ENCODE peak calls at places on chromosomes 1 and 21, in seven cellular contexts. F is activated CD8-positive, alpha-beta T cell treated with anti-CD3 and anti-CD28 coated beads for 36 hours; S is LNCaP clone FGC; I is ovary; H is astrocyte of the spinal cord; R is uterus; G is AG04449. Q is an unnamed sample.

GRCh38 chr1:74586253-74586897 is 74.0 kb upstream of the LRRC53 start:
- DNase-seq in F (no peak), S (no peak), I (no peak), H (peak), R (no peak), G (no peak), Q (no peak)

GRCh38 chr1:174265273-174265672 is 106.0 kb downstream of the RABGAP1L start:
- DNase-seq in F (no peak), S (no peak), I (no peak), H (no peak), R (no peak), G (no peak), Q (no peak)

GRCh38 chr1:116538527-116538926 is 32.3 kb downstream of the CD58 start:
- DNase-seq in F (peak), S (no peak), I (no peak), H (peak), R (no peak), G (no peak), Q (peak)

GRCh38 chr21:40129809-40130208 is 262.6 kb downstream of the PCP4 start:
- DNase-seq in F (no peak), S (no peak), I (no peak), H (no peak), R (no peak), G (no peak), Q (no peak)

GRCh38 chr1:47257224-47257623 is 25.2 kb upstream of the TAL1 start:
- DNase-seq in F (no peak), S (no peak), I (no peak), H (no peak), R (no peak), G (no peak), Q (no peak)

GRCh38 chr1:225987491-225988316 is 11.4 kb downstream of the SDE2 start:
- DNase-seq in F (no peak), S (no peak), I (no peak), H (peak), R (no peak), G (no peak), Q (no peak)

GRCh38 chr1:112114540-112114939 is 125.1 kb upstream of the KCND3 start:
- DNase-seq in F (peak), S (no peak), I (no peak), H (no peak), R (no peak), G (no peak), Q (no peak)

GRCh38 chr1:41387667-41388091 is 26.4 kb downstream of the FOXO6 start:
- DNase-seq in F (no peak), S (peak), I (peak), H (peak), R (peak), G (no peak), Q (no peak)

GRCh38 chr1:116873680-116874271 is 35.9 kb upstream of the PTGFRN start:
- DNase-seq in F (peak), S (no peak), I (no peak), H (peak), R (no peak), G (no peak), Q (no peak)

GRCh38 chr1:152034654-152035405 is 2.0 kb downstream of the S100A11 start:
- DNase-seq in F (peak), S (peak), I (no peak), H (peak), R (peak), G (no peak), Q (peak)

GRCh38 chr1:183070923-183071618 is 47.9 kb downstream of the LAMC1 start:
- DNase-seq in F (peak), S (no peak), I (no peak), H (peak), R (no peak), G (peak), Q (peak)

GRCh38 chr21:39685236-39685635 is 59.7 kb upstream of the IGSF5 start:
- DNase-seq in F (no peak), S (no peak), I (no peak), H (no peak), R (no peak), G (no peak), Q (no peak)

GRCh38 chr1:236155841-236156503 is 13.6 kb downstream of the GPR137B start:
- DNase-seq in F (no peak), S (no peak), I (no peak), H (no peak), R (no peak), G (no peak), Q (no peak)

GRCh38 chr1:52707927-52708655 is 9.9 kb upstream of the COA7 start:
- DNase-seq in F (no peak), S (no peak), I (no peak), H (peak), R (no peak), G (peak), Q (no peak)

GRCh38 chr1:10451286-10451685 is 1.5 kb downstream of the CORT start:
- DNase-seq in F (no peak), S (no peak), I (no peak), H (peak), R (no peak), G (no peak), Q (no peak)

GRCh38 chr1:42817440-42817767 is 207 bp upstream of the SVBP start:
- DNase-seq in F (no peak), S (no peak), I (no peak), H (no peak), R (no peak), G (no peak), Q (peak)

GRCh38 chr1:100657876-100658715 is 61.4 kb upstream of the VCAM1 start:
- DNase-seq in F (no peak), S (no peak), I (no peak), H (no peak), R (no peak), G (no peak), Q (no peak)

GRCh38 chr21:27586986-27587385 is 620.1 kb upstream of the ADAMTS5 start:
- DNase-seq in F (no peak), S (no peak), I (no peak), H (no peak), R (no peak), G (no peak), Q (no peak)

GRCh38 chr1:161044908-161045748 is 649 bp downstream of the USF1 start:
- DNase-seq in F (peak), S (peak), I (peak), H (peak), R (peak), G (no peak), Q (peak)

GRCh38 chr1:201480231-201481003 is 11.4 kb upstream of the PHLDA3 start:
- DNase-seq in F (peak), S (peak), I (peak), H (peak), R (peak), G (no peak), Q (peak)

GRCh38 chr1:53449026-53449425 is 10.2 kb upstream of the DMRTB1 start:
- DNase-seq in F (no peak), S (no peak), I (no peak), H (peak), R (no peak), G (peak), Q (no peak)

GRCh38 chr21:37060296-37060695 is 12.6 kb downstream of the PIGP start:
- DNase-seq in F (peak), S (no peak), I (no peak), H (peak), R (no peak), G (peak), Q (no peak)

GRCh38 chr21:26041441-26042180 is 129.0 kb downstream of the APP start:
- DNase-seq in F (no peak), S (no peak), I (no peak), H (peak), R (no peak), G (no peak), Q (no peak)

GRCh38 chr1:114510235-114511047 is 562 bp downstream of the TRIM33 start:
- DNase-seq in F (peak), S (no peak), I (peak), H (peak), R (no peak), G (no peak), Q (no peak)

DNA sequence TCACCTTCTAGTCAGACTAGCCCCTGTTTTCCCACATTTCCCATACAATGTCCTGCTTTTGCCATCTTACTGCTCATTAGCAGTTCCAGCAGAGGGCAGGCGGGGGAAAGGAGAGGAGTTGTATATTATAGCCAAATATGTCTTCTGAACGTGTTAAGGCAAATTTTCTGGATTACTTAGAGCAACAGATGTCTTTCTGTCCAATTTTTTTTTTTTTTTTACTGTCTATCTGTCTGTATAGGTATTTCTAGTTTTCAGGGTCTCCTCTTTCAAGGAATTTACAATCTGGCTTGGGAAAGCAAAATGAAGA is 30.0 kb upstream of the DDAH1 start:
- DNase-seq in F (no peak), S (no peak), I (no peak), H (peak), R (peak), G (no peak), Q (no peak)
- TF ChIP-seq CTCF in F (no peak), S (no peak), I (no peak), H (peak), R (peak), G (peak), Q (no peak)

GRCh38 chr1:210010161-210010560 is 72.1 kb downstream of the SYT14 start:
- DNase-seq in F (no peak), S (no peak), I (no peak), H (no peak), R (no peak), G (no peak), Q (no peak)
- TF ChIP-seq CTCF in F (no peak), S (no peak), I (no peak), H (no peak), R (no peak), G (no peak), Q (no peak)

DNA sequence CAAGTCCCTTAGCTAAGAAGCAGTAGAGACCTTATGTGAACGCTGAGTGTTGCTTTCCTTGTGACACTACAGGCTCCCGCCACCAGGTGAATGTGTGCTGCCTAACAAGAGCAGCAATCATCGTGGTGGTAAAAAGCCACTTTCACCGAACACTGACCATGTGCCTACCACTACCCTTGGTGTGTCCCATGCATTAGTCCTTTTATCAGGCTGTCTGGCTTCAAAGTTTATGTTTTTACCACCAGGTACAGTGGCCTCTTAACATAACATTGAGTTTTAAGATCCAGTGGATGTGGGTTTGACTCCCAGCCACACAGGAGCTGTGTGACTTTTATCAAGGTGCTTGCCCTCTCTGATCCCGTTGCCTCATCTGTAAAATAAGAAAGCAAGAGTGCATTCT is 1.7 kb downstream of the C1QB start:
- DNase-seq in F (no peak), S (no peak), I (no peak), H (no peak), R (no peak), G (no peak), Q (no peak)
- TF ChIP-seq CTCF in F (no peak), S (no peak), I (no peak), H (no peak), R (no peak), G (no peak), Q (no peak)

GRCh38 chr1:45804671-45804973 is 1.2 kb downstream of the MAST2 start:
- DNase-seq in F (no peak), S (no peak), I (no peak), H (no peak), R (no peak), G (no peak), Q (peak)
- TF ChIP-seq CTCF in F (no peak), S (no peak), I (no peak), H (no peak), R (no peak), G (no peak), Q (no peak)

DNA sequence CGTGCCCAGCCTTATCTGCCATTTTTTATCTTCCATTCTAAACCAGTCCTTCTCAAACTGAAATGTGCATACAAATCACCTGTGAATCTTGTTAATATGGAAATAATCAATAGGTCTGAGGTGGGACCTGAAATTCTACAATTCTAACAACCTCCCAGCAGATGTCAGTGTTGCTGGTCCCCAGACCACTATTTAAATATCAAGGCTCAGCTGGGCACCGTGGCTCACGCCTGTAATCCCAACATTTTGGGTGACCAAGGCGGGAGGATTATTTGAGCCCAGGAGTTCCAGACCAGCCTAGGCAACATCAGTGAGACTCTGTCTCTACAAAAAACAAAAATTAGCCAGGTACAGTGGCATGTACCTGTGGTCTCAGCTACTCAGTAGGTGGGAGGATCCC is 4.1 kb downstream of the UQCRHL start:
- DNase-seq in F (peak), S (no peak), I (no peak), H (peak), R (no peak), G (no peak), Q (peak)
- TF ChIP-seq CTCF in F (peak), S (no peak), I (peak), H (peak), R (peak), G (peak), Q (peak)

DNA sequence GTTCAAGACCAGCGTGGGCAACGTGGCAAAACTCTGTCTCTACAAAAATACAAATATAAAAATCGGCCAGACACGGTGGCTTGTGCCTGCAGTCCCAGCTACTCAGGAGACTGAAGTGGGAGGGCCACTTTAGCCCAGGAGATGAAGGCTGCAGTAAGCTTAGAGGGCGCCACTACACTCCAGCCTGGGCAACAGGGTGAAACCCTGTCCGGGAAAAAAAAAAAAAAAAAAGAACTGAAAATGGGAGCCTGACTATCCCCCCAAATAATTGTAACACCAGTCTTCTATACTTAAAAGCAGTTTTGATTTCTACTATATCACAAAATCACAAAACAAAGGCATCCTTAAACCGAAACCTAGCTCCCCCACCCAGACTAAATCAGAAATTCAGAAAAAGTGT is 60.3 kb downstream of the CDC42BPA start:
- DNase-seq in F (no peak), S (no peak), I (no peak), H (no peak), R (no peak), G (no peak), Q (no peak)
- TF ChIP-seq CTCF in F (no peak), S (no peak), I (no peak), H (peak), R (no peak), G (no peak), Q (no peak)

GRCh38 chr1:22021061-22021460 is 19.6 kb downstream of the CELA3A start:
- DNase-seq in F (no peak), S (no peak), I (no peak), H (no peak), R (no peak), G (no peak), Q (no peak)

GRCh38 chr1:22030057-22030456 is 22.5 kb upstream of the CDC42 start:
- DNase-seq in F (no peak), S (no peak), I (no peak), H (no peak), R (no peak), G (no peak), Q (no peak)

GRCh38 chr1:22025368-22026154 is 24.1 kb downstream of the CELA3A start:
- DNase-seq in F (peak), S (no peak), I (peak), H (peak), R (peak), G (no peak), Q (peak)

GRCh38 chr1:22026924-22027289 is 25.4 kb downstream of the CELA3A start:
- DNase-seq in F (no peak), S (no peak), I (no peak), H (no peak), R (no peak), G (no peak), Q (no peak)

DNA sequence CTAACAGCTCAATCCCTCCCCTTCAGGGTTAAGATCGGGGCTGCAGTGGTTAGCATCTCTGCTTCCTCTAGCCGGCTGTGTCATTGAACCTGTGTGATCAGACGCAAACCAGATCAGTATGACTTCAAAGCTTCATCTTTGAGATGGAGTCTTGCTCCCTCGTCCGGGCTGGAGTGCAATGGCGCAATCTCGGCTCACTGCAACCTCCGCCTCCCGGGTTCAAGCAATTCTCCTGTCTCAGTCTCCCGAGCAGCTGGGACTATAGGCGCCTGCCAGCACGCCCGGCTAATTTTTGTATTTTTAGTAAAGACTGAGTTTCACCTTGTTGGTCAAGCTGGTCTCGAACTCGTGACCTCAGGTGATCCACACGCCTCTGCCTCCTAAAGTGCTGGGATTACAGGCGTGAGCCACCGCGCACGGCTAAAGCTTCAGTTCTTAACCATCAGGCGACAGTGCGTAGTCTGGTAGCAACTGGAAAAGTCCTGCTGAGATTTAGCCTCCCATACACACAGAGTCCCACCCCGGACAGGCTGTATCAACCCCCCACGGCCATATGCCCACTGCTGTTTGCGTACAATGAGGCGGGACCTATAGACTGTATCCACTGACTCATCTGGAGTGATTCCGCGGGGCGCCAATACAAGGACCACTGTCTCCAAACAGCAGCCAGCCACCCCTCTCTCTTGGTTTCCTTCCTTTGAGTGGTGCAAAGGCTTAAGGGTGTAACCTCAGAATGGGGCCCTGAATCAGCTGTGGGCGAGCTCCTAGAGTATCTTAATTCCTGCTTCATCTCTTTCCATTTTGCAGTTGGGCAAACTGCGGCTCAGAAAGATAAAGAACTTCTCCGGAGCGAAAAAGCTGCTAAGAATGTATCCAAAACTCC is 23.3 kb downstream of the CELA3A start:
- DNase-seq in F (peak), S (no peak), I (peak), H (peak), R (peak), G (no peak), Q (peak)
- TF ChIP-seq CTCF in F (no peak), S (no peak), I (no peak), H (no peak), R (no peak), G (peak), Q (peak)